ENCODE peak calls at places on chromosomes 6 and 20, in four cellular contexts. Q is HCT116, V is HepG2, F is K562. O is an unnamed sample.

GRCh38 chr6:52801188-52801841 is 2.3 kb downstream of the GSTA1 start:
- DNase-seq in Q (no peak), V (peak; percentile 44), F (no peak), O (no peak)

GRCh38 chr20:23452776-23453175 is at the start of gene CST11:
- DNase-seq in Q (no peak), V (no peak), F (no peak), O (no peak)

GRCh38 chr6:63447134-63447533 is 125.1 kb upstream of the LOC128125822 start:
- DNase-seq in Q (no peak), V (no peak), F (no peak), O (no peak)

GRCh38 chr6:15499125-15499524 is 163.7 kb downstream of the DTNBP1 start:
- DNase-seq in Q (no peak), V (no peak), F (no peak), O (no peak)

GRCh38 chr6:25959890-25960531 is 2.6 kb upstream of the TRIM38 start:
- DNase-seq in Q (no peak), V (no peak), F (no peak), O (no peak)

GRCh38 chr6:122833229-122833556 is 44.1 kb downstream of the SMPDL3A start:
- DNase-seq in Q (no peak), V (no peak), F (no peak), O (no peak)

GRCh38 chr6:108764580-108764950 is 83.7 kb upstream of the ARMC2 start:
- DNase-seq in Q (no peak), V (peak; percentile 84), F (no peak), O (no peak)

GRCh38 chr6:33664506-33665057 is 43.5 kb downstream of the ITPR3 start:
- DNase-seq in Q (no peak), V (no peak), F (no peak), O (no peak)

GRCh38 chr6:110874880-110875547 is 429 bp downstream of the AMD1 start:
- DNase-seq in Q (no peak), V (no peak), F (no peak), O (no peak)

GRCh38 chr6:148367418-148368024 is 24.9 kb downstream of the SASH1 start:
- DNase-seq in Q (no peak), V (no peak), F (no peak), O (no peak)

GRCh38 chr20:33789109-33789857 is 21.9 kb upstream of the CHMP4B start:
- DNase-seq in Q (peak; percentile 98), V (peak; percentile 83), F (no peak), O (peak; percentile 97)

GRCh38 chr6:37162740-37163139 is 7.2 kb upstream of the PIM1 start:
- DNase-seq in Q (no peak), V (no peak), F (no peak), O (no peak)

GRCh38 chr6:1774541-1774940 is 164.8 kb downstream of the FOXC1 start:
- DNase-seq in Q (no peak), V (no peak), F (no peak), O (no peak)

GRCh38 chr6:166722779-166723178 is 95.7 kb upstream of the RPS6KA2 start:
- DNase-seq in Q (no peak), V (no peak), F (no peak), O (no peak)

GRCh38 chr6:137171824-137172733 is 1.4 kb downstream of the IL22RA2 start:
- DNase-seq in Q (no peak), V (no peak), F (no peak), O (no peak)

GRCh38 chr6:52505726-52506501 is 70.9 kb downstream of the TRAM2 start:
- DNase-seq in Q (no peak), V (no peak), F (peak; percentile 18), O (no peak)

GRCh38 chr20:33311989-33312388 is 29.0 kb downstream of the BPIFB1 start:
- DNase-seq in Q (no peak), V (no peak), F (no peak), O (no peak)

GRCh38 chr20:45890997-45891983 is at the start of the genes CTSA and NEURL2:
- DNase-seq in Q (peak; percentile 82), V (peak; percentile 98), F (peak; percentile 98), O (no peak)

GRCh38 chr6:29011276-29011734 is 6.2 kb upstream of the ZNF311 start:
- DNase-seq in Q (no peak), V (no peak), F (peak; percentile 72), O (no peak)

GRCh38 chr20:17747431-17747846 is 47.7 kb downstream of the BANF2 start:
- DNase-seq in Q (peak; percentile 29), V (peak; percentile 34), F (no peak), O (peak; percentile 67)

GRCh38 chr6:123001540-123001939 is 5.5 kb downstream of the CLVS2 start:
- DNase-seq in Q (no peak), V (no peak), F (no peak), O (no peak)

GRCh38 chr6:65900928-65901327 is 193.9 kb upstream of the EYS start:
- DNase-seq in Q (no peak), V (no peak), F (no peak), O (no peak)

GRCh38 chr20:44970243-44970757 is 4.0 kb downstream of the STK4 start:
- DNase-seq in Q (no peak), V (no peak), F (no peak), O (no peak)

GRCh38 chr20:34922654-34923381 is 32.8 kb downstream of the GSS start:
- DNase-seq in Q (no peak), V (peak; percentile 73), F (no peak), O (peak; percentile 45)

GRCh38 chr20:34710861-34711574 is 6.9 kb downstream of the TP53INP2 start:
- DNase-seq in Q (no peak), V (no peak), F (no peak), O (no peak)

GRCh38 chr6:143743256-143744166 is 65.7 kb downstream of the PHACTR2 start:
- DNase-seq in Q (no peak), V (peak; percentile 82), F (no peak), O (no peak)

GRCh38 chr6:129312865-129313264 is 397.1 kb downstream of the ARHGAP18 start:
- DNase-seq in Q (peak; percentile 36), V (no peak), F (no peak), O (no peak)

GRCh38 chr6:44226368-44227137 is 3.2 kb downstream of the SLC29A1 start:
- DNase-seq in Q (no peak), V (no peak), F (peak; percentile 47), O (no peak)

GRCh38 chr6:157615411-157615763 is 207.7 kb upstream of the SNX9 start:
- DNase-seq in Q (no peak), V (no peak), F (no peak), O (no peak)

GRCh38 chr6:6803180-6803978 is 214.9 kb downstream of the LY86 start:
- DNase-seq in Q (peak; percentile 97), V (no peak), F (no peak), O (no peak)

GRCh38 chr6:32439708-32440214 is at the start of gene HLA-DRA:
- DNase-seq in Q (peak; percentile 72), V (peak; percentile 31), F (peak; percentile 70), O (no peak)

GRCh38 chr20:34525709-34526416 is 9.6 kb downstream of the DYNLRB1 start:
- DNase-seq in Q (peak; percentile 93), V (peak; percentile 98), F (no peak), O (peak; percentile 99)

GRCh38 chr6:69416739-69417138 is 380.1 kb downstream of the LMBRD1 start:
- DNase-seq in Q (no peak), V (no peak), F (no peak), O (no peak)

GRCh38 chr20:58538752-58539151 is 23.6 kb upstream of the APCDD1L start:
- DNase-seq in Q (no peak), V (no peak), F (no peak), O (no peak)

GRCh38 chr20:43843965-43844660 is 70.5 kb upstream of the TOX2 start:
- DNase-seq in Q (no peak), V (no peak), F (no peak), O (no peak)
- H3K4me3 ChIP-seq in Q (no peak overlapping the region), V (no peak overlapping the region), F (no peak overlapping the region), O (no peak overlapping the region)

GRCh38 chr6:128302942-128303341 is 217.5 kb downstream of the PTPRK start:
- DNase-seq in Q (no peak), V (no peak), F (no peak), O (no peak)

GRCh38 chr6:128307671-128308070 is 212.7 kb downstream of the PTPRK start:
- DNase-seq in Q (no peak), V (no peak), F (no peak), O (no peak)

GRCh38 chr6:128305976-128306375 is 214.4 kb downstream of the PTPRK start:
- DNase-seq in Q (no peak), V (no peak), F (no peak), O (no peak)

GRCh38 chr6:128303870-128304269 is 216.5 kb downstream of the PTPRK start:
- DNase-seq in Q (no peak), V (no peak), F (no peak), O (no peak)

GRCh38 chr6:128305228-128305627 is 215.2 kb downstream of the PTPRK start:
- DNase-seq in Q (no peak), V (no peak), F (no peak), O (no peak)
- TF ChIP-seq TCF7L2 in Q (no peak), V (no peak), F (no peak), O (no peak)

DNA sequence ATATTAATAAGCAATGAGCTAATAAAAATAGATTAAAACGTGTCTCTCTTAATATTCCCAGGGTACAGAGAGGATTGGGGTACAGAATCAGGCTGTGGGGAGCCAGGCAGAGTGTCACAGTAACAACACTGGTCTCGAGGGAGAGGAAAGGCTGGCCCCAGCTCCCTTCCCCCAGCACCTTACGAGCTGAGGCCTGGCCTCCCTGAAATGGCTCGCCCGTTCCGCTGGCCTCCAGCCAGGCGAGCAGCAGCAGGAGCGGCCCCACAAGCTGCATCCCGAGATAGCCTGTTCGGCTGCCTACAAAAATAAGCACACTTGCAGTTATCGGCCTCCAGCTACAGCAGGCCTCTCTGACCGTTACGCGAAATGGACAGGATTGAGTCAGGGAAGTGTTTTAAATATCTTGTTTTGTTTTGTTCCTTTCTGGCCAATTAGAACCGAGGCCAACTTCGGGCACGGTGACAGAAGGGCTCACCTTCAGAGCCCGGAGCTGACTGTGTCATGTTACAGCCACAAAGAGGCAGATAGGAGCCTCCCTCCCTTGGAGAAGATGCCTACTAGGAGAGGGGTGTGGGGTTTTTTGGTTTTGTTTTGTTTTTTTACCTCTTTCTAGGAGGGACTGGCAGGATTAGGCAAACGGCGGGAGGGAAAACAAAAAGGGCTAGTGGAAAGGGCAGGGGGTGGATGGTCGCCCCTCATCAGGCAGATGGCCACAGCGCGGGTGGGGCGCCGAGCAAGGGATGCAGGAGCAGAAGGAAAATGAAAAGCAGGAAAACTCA is 4.2 kb upstream of the ZMYND8 start:
- DNase-seq in Q (peak; percentile 60), V (peak; percentile 90), F (peak; percentile 86), O (no peak)
- H3K4me3 ChIP-seq in Q (peak overlapping the region; percentile 54), V (peak overlapping the region; percentile 62), F (peak overlapping the region; percentile 9), O (peak overlapping the region; percentile 11)

GRCh38 chr6:17458971-17459370 is 65.6 kb downstream of the CAP2 start:
- DNase-seq in Q (no peak), V (no peak), F (no peak), O (no peak)
- TF ChIP-seq TCF7L2 in Q (no peak), V (no peak), F (no peak), O (no peak)

GRCh38 chr6:145544514-145544913 is 190.8 kb downstream of the EPM2A start:
- DNase-seq in Q (no peak), V (no peak), F (no peak), O (no peak)

GRCh38 chr6:145547596-145548325 is 187.6 kb downstream of the EPM2A start:
- DNase-seq in Q (no peak), V (no peak), F (no peak), O (no peak)

GRCh38 chr6:145540741-145541140 is 194.6 kb downstream of the EPM2A start:
- DNase-seq in Q (no peak), V (no peak), F (no peak), O (no peak)

GRCh38 chr6:145546265-145546664 is 189.1 kb downstream of the EPM2A start:
- DNase-seq in Q (no peak), V (no peak), F (no peak), O (no peak)

GRCh38 chr6:145544031-145544430 is 191.3 kb downstream of the EPM2A start:
- DNase-seq in Q (peak; percentile 16), V (no peak), F (no peak), O (no peak)
- H3K4me3 ChIP-seq in Q (no peak overlapping the region), V (no peak overlapping the region), F (no peak overlapping the region), O (no peak overlapping the region)